ENCODE peak calls at places on chromosomes 11 and 22, in seven cellular contexts. One of them, this sample, is unnamed.
A peak's percentile ranks its signal among the peaks of the same experiment; 100 is the strongest.

GRCh38 chr11:70127653-70128434 is 49.7 kb downstream of the ANO1 start:
- DNase-seq in stimulated activated CD4-positive, alpha-beta T cell treated with anti-CD3 and anti-CD28 coated beads, Interleukin-2, amount 100 ng/mL, for 4 hours: no peak
- DNase-seq in NAMALWA: no peak
- DNase-seq in hypothalamus: no peak
- DNase-seq in endothelial cell: no peak
- DNase-seq in smooth muscle cell of the brain vasculature: no peak
- DNase-seq in fibroblast of mammary gland: no peak
- DNase-seq in this sample: no peak

GRCh38 chr11:78325274-78325781 is 92.3 kb downstream of the GAB2 start:
- DNase-seq in endothelial cell: no peak
- DNase-seq in NAMALWA: no peak
- DNase-seq in stimulated activated CD4-positive, alpha-beta T cell treated with anti-CD3 and anti-CD28 coated beads, Interleukin-2, amount 100 ng/mL, for 4 hours: no peak
- DNase-seq in hypothalamus: no peak
- DNase-seq in smooth muscle cell of the brain vasculature: no peak
- DNase-seq in fibroblast of mammary gland: no peak
- DNase-seq in this sample: peak; percentile 28

GRCh38 chr11:82869657-82870056 is 30.6 kb downstream of the PRCP start:
- DNase-seq in hypothalamus: no peak
- DNase-seq in endothelial cell: no peak
- DNase-seq in smooth muscle cell of the brain vasculature: no peak
- DNase-seq in fibroblast of mammary gland: peak; percentile 58
- DNase-seq in NAMALWA: no peak
- DNase-seq in stimulated activated CD4-positive, alpha-beta T cell treated with anti-CD3 and anti-CD28 coated beads, Interleukin-2, amount 100 ng/mL, for 4 hours: no peak
- DNase-seq in this sample: no peak

GRCh38 chr11:64832467-64833197 is 11.8 kb downstream of the CDC42BPG start:
- DNase-seq in smooth muscle cell of the brain vasculature: no peak
- DNase-seq in hypothalamus: no peak
- DNase-seq in fibroblast of mammary gland: no peak
- DNase-seq in stimulated activated CD4-positive, alpha-beta T cell treated with anti-CD3 and anti-CD28 coated beads, Interleukin-2, amount 100 ng/mL, for 4 hours: no peak
- DNase-seq in NAMALWA: no peak
- DNase-seq in endothelial cell: no peak
- DNase-seq in this sample: no peak

GRCh38 chr11:122020902-122021301 is 95.1 kb downstream of the BLID start:
- DNase-seq in NAMALWA: peak; percentile 30
- DNase-seq in smooth muscle cell of the brain vasculature: no peak
- DNase-seq in hypothalamus: no peak
- DNase-seq in stimulated activated CD4-positive, alpha-beta T cell treated with anti-CD3 and anti-CD28 coated beads, Interleukin-2, amount 100 ng/mL, for 4 hours: no peak
- DNase-seq in fibroblast of mammary gland: peak; percentile 42
- DNase-seq in endothelial cell: peak; percentile 31
- DNase-seq in this sample: no peak

GRCh38 chr22:42906605-42907338 is 49.7 kb upstream of the ARFGAP3 start:
- DNase-seq in stimulated activated CD4-positive, alpha-beta T cell treated with anti-CD3 and anti-CD28 coated beads, Interleukin-2, amount 100 ng/mL, for 4 hours: no peak
- DNase-seq in NAMALWA: no peak
- DNase-seq in smooth muscle cell of the brain vasculature: no peak
- DNase-seq in hypothalamus: no peak
- DNase-seq in fibroblast of mammary gland: peak; percentile 53
- DNase-seq in endothelial cell: no peak
- DNase-seq in this sample: no peak

GRCh38 chr11:120105576-120105975 is 32.3 kb downstream of the TRIM29 start:
- DNase-seq in fibroblast of mammary gland: no peak
- DNase-seq in hypothalamus: no peak
- DNase-seq in smooth muscle cell of the brain vasculature: no peak
- DNase-seq in endothelial cell: no peak
- DNase-seq in NAMALWA: no peak
- DNase-seq in stimulated activated CD4-positive, alpha-beta T cell treated with anti-CD3 and anti-CD28 coated beads, Interleukin-2, amount 100 ng/mL, for 4 hours: no peak
- DNase-seq in this sample: no peak

GRCh38 chr22:21712751-21713427 is 22.7 kb downstream of the YPEL1 start:
- DNase-seq in stimulated activated CD4-positive, alpha-beta T cell treated with anti-CD3 and anti-CD28 coated beads, Interleukin-2, amount 100 ng/mL, for 4 hours: peak; percentile 15
- DNase-seq in endothelial cell: peak; percentile 61
- DNase-seq in hypothalamus: peak; percentile 30
- DNase-seq in fibroblast of mammary gland: peak; percentile 77
- DNase-seq in smooth muscle cell of the brain vasculature: peak; percentile 56
- DNase-seq in NAMALWA: peak; percentile 87
- DNase-seq in this sample: peak; percentile 68

GRCh38 chr22:39349506-39349966 is 255 bp upstream of the SYNGR1 start:
- DNase-seq in hypothalamus: no peak
- DNase-seq in smooth muscle cell of the brain vasculature: no peak
- DNase-seq in fibroblast of mammary gland: no peak
- DNase-seq in stimulated activated CD4-positive, alpha-beta T cell treated with anti-CD3 and anti-CD28 coated beads, Interleukin-2, amount 100 ng/mL, for 4 hours: no peak
- DNase-seq in endothelial cell: peak; percentile 26
- DNase-seq in NAMALWA: peak; percentile 64
- DNase-seq in this sample: no peak

GRCh38 chr22:44928711-44929347 is 81.0 kb downstream of the PHF21B start:
- DNase-seq in hypothalamus: no peak
- DNase-seq in fibroblast of mammary gland: no peak
- DNase-seq in smooth muscle cell of the brain vasculature: no peak
- DNase-seq in endothelial cell: no peak
- DNase-seq in stimulated activated CD4-positive, alpha-beta T cell treated with anti-CD3 and anti-CD28 coated beads, Interleukin-2, amount 100 ng/mL, for 4 hours: no peak
- DNase-seq in NAMALWA: no peak
- DNase-seq in this sample: no peak

GRCh38 chr11:44634401-44635281 is 69.2 kb downstream of the CD82 start:
- DNase-seq in fibroblast of mammary gland: peak; percentile 86
- DNase-seq in endothelial cell: no peak
- DNase-seq in NAMALWA: no peak
- DNase-seq in smooth muscle cell of the brain vasculature: no peak
- DNase-seq in stimulated activated CD4-positive, alpha-beta T cell treated with anti-CD3 and anti-CD28 coated beads, Interleukin-2, amount 100 ng/mL, for 4 hours: peak; percentile 33
- DNase-seq in hypothalamus: peak; percentile 68
- DNase-seq in this sample: peak; percentile 6

GRCh38 chr11:31690041-31690440 is 121.1 kb downstream of the PAX6 start:
- DNase-seq in NAMALWA: no peak
- DNase-seq in fibroblast of mammary gland: peak; percentile 66
- DNase-seq in endothelial cell: no peak
- DNase-seq in hypothalamus: no peak
- DNase-seq in smooth muscle cell of the brain vasculature: no peak
- DNase-seq in stimulated activated CD4-positive, alpha-beta T cell treated with anti-CD3 and anti-CD28 coated beads, Interleukin-2, amount 100 ng/mL, for 4 hours: no peak
- DNase-seq in this sample: no peak

GRCh38 chr22:33883961-33884808 is 36.1 kb downstream of the LARGE1 start:
- DNase-seq in fibroblast of mammary gland: no peak
- DNase-seq in endothelial cell: no peak
- DNase-seq in smooth muscle cell of the brain vasculature: no peak
- DNase-seq in stimulated activated CD4-positive, alpha-beta T cell treated with anti-CD3 and anti-CD28 coated beads, Interleukin-2, amount 100 ng/mL, for 4 hours: no peak
- DNase-seq in NAMALWA: no peak
- DNase-seq in hypothalamus: no peak
- DNase-seq in this sample: no peak

GRCh38 chr22:43840851-43841250 is 21.5 kb downstream of the SULT4A1 start:
- DNase-seq in smooth muscle cell of the brain vasculature: no peak
- DNase-seq in hypothalamus: no peak
- DNase-seq in NAMALWA: no peak
- DNase-seq in fibroblast of mammary gland: no peak
- DNase-seq in stimulated activated CD4-positive, alpha-beta T cell treated with anti-CD3 and anti-CD28 coated beads, Interleukin-2, amount 100 ng/mL, for 4 hours: no peak
- DNase-seq in endothelial cell: no peak
- DNase-seq in this sample: no peak

GRCh38 chr11:76408171-76408965 is 27.2 kb downstream of the GVQW3 start:
- DNase-seq in hypothalamus: no peak
- DNase-seq in smooth muscle cell of the brain vasculature: no peak
- DNase-seq in NAMALWA: no peak
- DNase-seq in fibroblast of mammary gland: no peak
- DNase-seq in endothelial cell: no peak
- DNase-seq in stimulated activated CD4-positive, alpha-beta T cell treated with anti-CD3 and anti-CD28 coated beads, Interleukin-2, amount 100 ng/mL, for 4 hours: no peak
- DNase-seq in this sample: no peak

GRCh38 chr11:130523609-130524008 is 75.2 kb downstream of the ADAMTS15 start:
- DNase-seq in hypothalamus: no peak
- DNase-seq in NAMALWA: no peak
- DNase-seq in stimulated activated CD4-positive, alpha-beta T cell treated with anti-CD3 and anti-CD28 coated beads, Interleukin-2, amount 100 ng/mL, for 4 hours: no peak
- DNase-seq in endothelial cell: no peak
- DNase-seq in smooth muscle cell of the brain vasculature: no peak
- DNase-seq in fibroblast of mammary gland: peak; percentile 97
- DNase-seq in this sample: no peak

GRCh38 chr22:45481661-45482060 is 21.0 kb upstream of the FBLN1 start:
- DNase-seq in stimulated activated CD4-positive, alpha-beta T cell treated with anti-CD3 and anti-CD28 coated beads, Interleukin-2, amount 100 ng/mL, for 4 hours: no peak
- DNase-seq in smooth muscle cell of the brain vasculature: no peak
- DNase-seq in NAMALWA: no peak
- DNase-seq in hypothalamus: no peak
- DNase-seq in fibroblast of mammary gland: no peak
- DNase-seq in endothelial cell: no peak
- DNase-seq in this sample: no peak

GRCh38 chr22:47328550-47329243 is 566.2 kb downstream of the TBC1D22A start:
- DNase-seq in hypothalamus: no peak
- DNase-seq in stimulated activated CD4-positive, alpha-beta T cell treated with anti-CD3 and anti-CD28 coated beads, Interleukin-2, amount 100 ng/mL, for 4 hours: no peak
- DNase-seq in endothelial cell: no peak
- DNase-seq in smooth muscle cell of the brain vasculature: peak; percentile 49
- DNase-seq in NAMALWA: no peak
- DNase-seq in fibroblast of mammary gland: peak; percentile 97
- DNase-seq in this sample: peak; percentile 81

GRCh38 chr11:69598147-69598546 is 42.8 kb upstream of the CCND1 start:
- DNase-seq in smooth muscle cell of the brain vasculature: no peak
- DNase-seq in hypothalamus: no peak
- DNase-seq in endothelial cell: no peak
- DNase-seq in stimulated activated CD4-positive, alpha-beta T cell treated with anti-CD3 and anti-CD28 coated beads, Interleukin-2, amount 100 ng/mL, for 4 hours: no peak
- DNase-seq in NAMALWA: no peak
- DNase-seq in fibroblast of mammary gland: peak; percentile 14
- DNase-seq in this sample: peak; percentile 76

GRCh38 chr11:19027829-19028595 is 32.5 kb downstream of the MRGPRX2 start:
- DNase-seq in hypothalamus: no peak
- DNase-seq in smooth muscle cell of the brain vasculature: no peak
- DNase-seq in stimulated activated CD4-positive, alpha-beta T cell treated with anti-CD3 and anti-CD28 coated beads, Interleukin-2, amount 100 ng/mL, for 4 hours: no peak
- DNase-seq in endothelial cell: no peak
- DNase-seq in NAMALWA: no peak
- DNase-seq in fibroblast of mammary gland: peak; percentile 90
- DNase-seq in this sample: no peak

GRCh38 chr11:60280412-60280811 is at the start of gene MS4A4A:
- DNase-seq in hypothalamus: no peak
- DNase-seq in NAMALWA: no peak
- DNase-seq in endothelial cell: no peak
- DNase-seq in stimulated activated CD4-positive, alpha-beta T cell treated with anti-CD3 and anti-CD28 coated beads, Interleukin-2, amount 100 ng/mL, for 4 hours: no peak
- DNase-seq in fibroblast of mammary gland: no peak
- DNase-seq in smooth muscle cell of the brain vasculature: no peak
- DNase-seq in this sample: peak; percentile 95

GRCh38 chr22:34111210-34111824 is 191.0 kb upstream of the LARGE1 start:
- DNase-seq in smooth muscle cell of the brain vasculature: no peak
- DNase-seq in NAMALWA: peak; percentile 63
- DNase-seq in hypothalamus: no peak
- DNase-seq in stimulated activated CD4-positive, alpha-beta T cell treated with anti-CD3 and anti-CD28 coated beads, Interleukin-2, amount 100 ng/mL, for 4 hours: no peak
- DNase-seq in endothelial cell: peak; percentile 13
- DNase-seq in fibroblast of mammary gland: peak; percentile 8
- DNase-seq in this sample: no peak

GRCh38 chr11:108647701-108648527 is 17.0 kb upstream of the DDX10 start:
- DNase-seq in endothelial cell: peak; percentile 72
- DNase-seq in fibroblast of mammary gland: peak; percentile 83
- DNase-seq in stimulated activated CD4-positive, alpha-beta T cell treated with anti-CD3 and anti-CD28 coated beads, Interleukin-2, amount 100 ng/mL, for 4 hours: peak; percentile 50
- DNase-seq in NAMALWA: peak; percentile 72
- DNase-seq in smooth muscle cell of the brain vasculature: peak; percentile 63
- DNase-seq in hypothalamus: peak; percentile 47
- DNase-seq in this sample: peak; percentile 52

GRCh38 chr11:102153082-102153481 is 42.8 kb downstream of the YAP1 start:
- DNase-seq in smooth muscle cell of the brain vasculature: no peak
- DNase-seq in stimulated activated CD4-positive, alpha-beta T cell treated with anti-CD3 and anti-CD28 coated beads, Interleukin-2, amount 100 ng/mL, for 4 hours: no peak
- DNase-seq in hypothalamus: no peak
- DNase-seq in NAMALWA: no peak
- DNase-seq in fibroblast of mammary gland: no peak
- DNase-seq in endothelial cell: no peak
- DNase-seq in this sample: no peak

GRCh38 chr11:17865765-17866428 is 131.3 kb downstream of the KCNC1 start:
- DNase-seq in smooth muscle cell of the brain vasculature: no peak
- DNase-seq in NAMALWA: no peak
- DNase-seq in stimulated activated CD4-positive, alpha-beta T cell treated with anti-CD3 and anti-CD28 coated beads, Interleukin-2, amount 100 ng/mL, for 4 hours: no peak
- DNase-seq in hypothalamus: no peak
- DNase-seq in endothelial cell: no peak
- DNase-seq in fibroblast of mammary gland: peak; percentile 30
- DNase-seq in this sample: no peak

GRCh38 chr11:89321401-89321800 is 143.7 kb downstream of the TYR start:
- DNase-seq in fibroblast of mammary gland: no peak
- DNase-seq in NAMALWA: no peak
- DNase-seq in endothelial cell: no peak
- DNase-seq in hypothalamus: no peak
- DNase-seq in stimulated activated CD4-positive, alpha-beta T cell treated with anti-CD3 and anti-CD28 coated beads, Interleukin-2, amount 100 ng/mL, for 4 hours: no peak
- DNase-seq in smooth muscle cell of the brain vasculature: no peak
- DNase-seq in this sample: no peak

GRCh38 chr11:32231909-32232493 is 141.1 kb downstream of the RCN1 start:
- DNase-seq in endothelial cell: peak; percentile 62
- DNase-seq in smooth muscle cell of the brain vasculature: no peak
- DNase-seq in fibroblast of mammary gland: peak; percentile 37
- DNase-seq in stimulated activated CD4-positive, alpha-beta T cell treated with anti-CD3 and anti-CD28 coated beads, Interleukin-2, amount 100 ng/mL, for 4 hours: no peak
- DNase-seq in NAMALWA: peak; percentile 61
- DNase-seq in hypothalamus: no peak
- DNase-seq in this sample: peak; percentile 13

GRCh38 chr22:35581023-35581413 is 36.1 kb downstream of the MB start:
- DNase-seq in smooth muscle cell of the brain vasculature: no peak
- DNase-seq in stimulated activated CD4-positive, alpha-beta T cell treated with anti-CD3 and anti-CD28 coated beads, Interleukin-2, amount 100 ng/mL, for 4 hours: no peak
- DNase-seq in fibroblast of mammary gland: no peak
- DNase-seq in endothelial cell: no peak
- DNase-seq in NAMALWA: no peak
- DNase-seq in hypothalamus: no peak
- DNase-seq in this sample: no peak

GRCh38 chr11:64710418-64711137 is 12.4 kb downstream of the NRXN2 start:
- DNase-seq in fibroblast of mammary gland: peak; percentile 31
- DNase-seq in hypothalamus: no peak
- DNase-seq in NAMALWA: no peak
- DNase-seq in stimulated activated CD4-positive, alpha-beta T cell treated with anti-CD3 and anti-CD28 coated beads, Interleukin-2, amount 100 ng/mL, for 4 hours: no peak
- DNase-seq in endothelial cell: no peak
- DNase-seq in smooth muscle cell of the brain vasculature: no peak
- DNase-seq in this sample: peak; percentile 49

GRCh38 chr11:71193431-71193830 is 58.9 kb downstream of the SHANK2 start:
- DNase-seq in NAMALWA: no peak
- DNase-seq in hypothalamus: no peak
- DNase-seq in smooth muscle cell of the brain vasculature: no peak
- DNase-seq in fibroblast of mammary gland: no peak
- DNase-seq in endothelial cell: no peak
- DNase-seq in stimulated activated CD4-positive, alpha-beta T cell treated with anti-CD3 and anti-CD28 coated beads, Interleukin-2, amount 100 ng/mL, for 4 hours: no peak
- DNase-seq in this sample: no peak

GRCh38 chr11:116680349-116681125 is 92.2 kb downstream of the BUD13 start:
- DNase-seq in stimulated activated CD4-positive, alpha-beta T cell treated with anti-CD3 and anti-CD28 coated beads, Interleukin-2, amount 100 ng/mL, for 4 hours: no peak
- DNase-seq in NAMALWA: no peak
- DNase-seq in hypothalamus: no peak
- DNase-seq in smooth muscle cell of the brain vasculature: no peak
- DNase-seq in endothelial cell: no peak
- DNase-seq in fibroblast of mammary gland: no peak
- DNase-seq in this sample: no peak